ENCODE peak calls at places on chromosomes 2 and 18, in eight cellular contexts. One of them, this sample, is unnamed.
A peak's percentile ranks its signal among the peaks of the same experiment; 100 is the strongest.

GRCh38 chr2:33810046-33810835 is 211.1 kb upstream of the FAM98A start:
- DNase-seq in SK-N-SH: no peak
- DNase-seq in sigmoid colon: no peak
- DNase-seq in endothelial cell of umbilical vein: no peak
- DNase-seq in H1: peak; percentile 13
- DNase-seq in GM23338: no peak
- DNase-seq in breast epithelium: no peak
- DNase-seq in HL-60: no peak
- DNase-seq in this sample: no peak

GRCh38 chr2:111007757-111008688 is 112.7 kb upstream of the BCL2L11 start:
- DNase-seq in SK-N-SH: no peak
- DNase-seq in sigmoid colon: no peak
- DNase-seq in endothelial cell of umbilical vein: no peak
- DNase-seq in H1: no peak
- DNase-seq in GM23338: no peak
- DNase-seq in breast epithelium: no peak
- DNase-seq in HL-60: no peak
- DNase-seq in this sample: no peak

GRCh38 chr2:47221956-47222355 is 66.8 kb upstream of the STPG4 start:
- DNase-seq in SK-N-SH: no peak
- DNase-seq in sigmoid colon: no peak
- DNase-seq in endothelial cell of umbilical vein: peak; percentile 65
- DNase-seq in H1: no peak
- DNase-seq in GM23338: no peak
- DNase-seq in breast epithelium: peak; percentile 29
- DNase-seq in HL-60: no peak
- DNase-seq in this sample: no peak

GRCh38 chr2:27024188-27024587 is 8.6 kb upstream of the TMEM214 start:
- DNase-seq in SK-N-SH: peak; percentile 53
- DNase-seq in sigmoid colon: no peak
- DNase-seq in endothelial cell of umbilical vein: no peak
- DNase-seq in H1: peak; percentile 47
- DNase-seq in GM23338: peak; percentile 90
- DNase-seq in breast epithelium: no peak
- DNase-seq in HL-60: no peak
- DNase-seq in this sample: no peak

GRCh38 chr2:218166791-218167190 is at the start of gene CXCR1:
- DNase-seq in SK-N-SH: no peak
- DNase-seq in sigmoid colon: no peak
- DNase-seq in endothelial cell of umbilical vein: no peak
- DNase-seq in H1: no peak
- DNase-seq in GM23338: no peak
- DNase-seq in breast epithelium: no peak
- DNase-seq in HL-60: no peak
- DNase-seq in this sample: no peak

GRCh38 chr2:238939074-238939473 is 91.2 kb downstream of the TWIST2 start:
- DNase-seq in SK-N-SH: no peak
- DNase-seq in sigmoid colon: peak; percentile 85
- DNase-seq in endothelial cell of umbilical vein: no peak
- DNase-seq in H1: no peak
- DNase-seq in GM23338: no peak
- DNase-seq in breast epithelium: peak; percentile 16
- DNase-seq in HL-60: no peak
- DNase-seq in this sample: no peak

GRCh38 chr2:96860065-96861029 is 2.5 kb upstream of the ANKRD39 start:
- DNase-seq in SK-N-SH: peak; percentile 21
- DNase-seq in sigmoid colon: peak; percentile 75
- DNase-seq in endothelial cell of umbilical vein: no peak
- DNase-seq in H1: no peak
- DNase-seq in GM23338: no peak
- DNase-seq in breast epithelium: no peak
- DNase-seq in HL-60: no peak
- DNase-seq in this sample: no peak

GRCh38 chr2:27427863-27428212 is 593 bp upstream of the NRBP1 start:
- DNase-seq in SK-N-SH: no peak
- DNase-seq in sigmoid colon: no peak
- DNase-seq in endothelial cell of umbilical vein: no peak
- DNase-seq in H1: no peak
- DNase-seq in GM23338: no peak
- DNase-seq in breast epithelium: no peak
- DNase-seq in HL-60: no peak
- DNase-seq in this sample: no peak

GRCh38 chr2:239225456-239225855 is 175.4 kb downstream of the HDAC4 start:
- DNase-seq in SK-N-SH: no peak
- DNase-seq in sigmoid colon: peak; percentile 73
- DNase-seq in endothelial cell of umbilical vein: no peak
- DNase-seq in H1: no peak
- DNase-seq in GM23338: no peak
- DNase-seq in breast epithelium: no peak
- DNase-seq in HL-60: no peak
- DNase-seq in this sample: no peak

GRCh38 chr2:240624950-240625621 is at the start of gene GPR35:
- DNase-seq in SK-N-SH: no peak
- DNase-seq in sigmoid colon: peak; percentile 66
- DNase-seq in endothelial cell of umbilical vein: no peak
- DNase-seq in H1: no peak
- DNase-seq in GM23338: no peak
- DNase-seq in breast epithelium: no peak
- DNase-seq in HL-60: peak; percentile 97
- DNase-seq in this sample: no peak

GRCh38 chr2:70896765-70897202 is 38.9 kb upstream of the ATP6V1B1 start:
- DNase-seq in SK-N-SH: no peak
- DNase-seq in sigmoid colon: no peak
- DNase-seq in endothelial cell of umbilical vein: no peak
- DNase-seq in H1: no peak
- DNase-seq in GM23338: peak; percentile 66
- DNase-seq in breast epithelium: no peak
- DNase-seq in HL-60: no peak
- DNase-seq in this sample: no peak

GRCh38 chr18:36711813-36712444 is 116.9 kb downstream of the TPGS2 start:
- DNase-seq in SK-N-SH: no peak
- DNase-seq in sigmoid colon: no peak
- DNase-seq in endothelial cell of umbilical vein: no peak
- DNase-seq in H1: no peak
- DNase-seq in GM23338: no peak
- DNase-seq in breast epithelium: no peak
- DNase-seq in HL-60: no peak
- DNase-seq in this sample: peak; percentile 2

GRCh38 chr2:177573120-177573519 is 180.5 kb downstream of the AGPS start:
- DNase-seq in SK-N-SH: no peak
- DNase-seq in sigmoid colon: no peak
- DNase-seq in endothelial cell of umbilical vein: no peak
- DNase-seq in H1: no peak
- DNase-seq in GM23338: no peak
- DNase-seq in breast epithelium: no peak
- DNase-seq in HL-60: no peak
- DNase-seq in this sample: no peak

GRCh38 chr18:63253428-63254372 is 65.9 kb downstream of the BCL2 start:
- DNase-seq in SK-N-SH: no peak
- DNase-seq in sigmoid colon: no peak
- DNase-seq in endothelial cell of umbilical vein: no peak
- DNase-seq in H1: no peak
- DNase-seq in GM23338: no peak
- DNase-seq in breast epithelium: no peak
- DNase-seq in HL-60: peak; percentile 44
- DNase-seq in this sample: no peak

GRCh38 chr18:57269756-57270534 is 82.4 kb upstream of the ST8SIA3 start:
- DNase-seq in SK-N-SH: no peak
- DNase-seq in sigmoid colon: no peak
- DNase-seq in endothelial cell of umbilical vein: no peak
- DNase-seq in H1: no peak
- DNase-seq in GM23338: no peak
- DNase-seq in breast epithelium: no peak
- DNase-seq in HL-60: no peak
- DNase-seq in this sample: no peak

GRCh38 chr2:64001382-64002101 is 17.7 kb downstream of the VPS54 start:
- DNase-seq in SK-N-SH: no peak
- DNase-seq in sigmoid colon: no peak
- DNase-seq in endothelial cell of umbilical vein: no peak
- DNase-seq in H1: no peak
- DNase-seq in GM23338: no peak
- DNase-seq in breast epithelium: no peak
- DNase-seq in HL-60: no peak
- DNase-seq in this sample: no peak

GRCh38 chr2:204180671-204181070 is 244.1 kb downstream of the ICOS start:
- DNase-seq in SK-N-SH: peak; percentile 19
- DNase-seq in sigmoid colon: no peak
- DNase-seq in endothelial cell of umbilical vein: no peak
- DNase-seq in H1: no peak
- DNase-seq in GM23338: no peak
- DNase-seq in breast epithelium: peak; percentile 18
- DNase-seq in HL-60: no peak
- DNase-seq in this sample: no peak

GRCh38 chr2:54871457-54872103 is 148.1 kb downstream of the EML6 start:
- DNase-seq in SK-N-SH: no peak
- DNase-seq in sigmoid colon: no peak
- DNase-seq in endothelial cell of umbilical vein: no peak
- DNase-seq in H1: no peak
- DNase-seq in GM23338: no peak
- DNase-seq in breast epithelium: no peak
- DNase-seq in HL-60: no peak
- DNase-seq in this sample: no peak

GRCh38 chr2:241730679-241731293 is 3.6 kb upstream of the D2HGDH start:
- DNase-seq in SK-N-SH: no peak
- DNase-seq in sigmoid colon: no peak
- DNase-seq in endothelial cell of umbilical vein: peak; percentile 45
- DNase-seq in H1: no peak
- DNase-seq in GM23338: no peak
- DNase-seq in breast epithelium: no peak
- DNase-seq in HL-60: peak; percentile 26
- DNase-seq in this sample: no peak

GRCh38 chr2:120369250-120369649 is 23.3 kb downstream of the INHBB start:
- DNase-seq in SK-N-SH: no peak
- DNase-seq in sigmoid colon: no peak
- DNase-seq in endothelial cell of umbilical vein: no peak
- DNase-seq in H1: no peak
- DNase-seq in GM23338: no peak
- DNase-seq in breast epithelium: no peak
- DNase-seq in HL-60: no peak
- DNase-seq in this sample: no peak

GRCh38 chr2:176115883-176116813 is at the start of gene HOXD10:
- DNase-seq in SK-N-SH: peak; percentile 90
- DNase-seq in sigmoid colon: peak; percentile 67
- DNase-seq in endothelial cell of umbilical vein: peak; percentile 78
- DNase-seq in H1: no peak
- DNase-seq in GM23338: peak; percentile 92
- DNase-seq in breast epithelium: no peak
- DNase-seq in HL-60: no peak
- DNase-seq in this sample: no peak

GRCh38 chr2:176112375-176113302 is 3.9 kb upstream of the HOXD10 start:
- DNase-seq in SK-N-SH: no peak
- DNase-seq in sigmoid colon: no peak
- DNase-seq in endothelial cell of umbilical vein: no peak
- DNase-seq in H1: no peak
- DNase-seq in GM23338: no peak
- DNase-seq in breast epithelium: no peak
- DNase-seq in HL-60: no peak
- DNase-seq in this sample: no peak

GRCh38 chr2:176111891-176112374 is 4.6 kb upstream of the HOXD10 start:
- DNase-seq in SK-N-SH: no peak
- DNase-seq in sigmoid colon: no peak
- DNase-seq in endothelial cell of umbilical vein: no peak
- DNase-seq in H1: no peak
- DNase-seq in GM23338: no peak
- DNase-seq in breast epithelium: no peak
- DNase-seq in HL-60: no peak
- DNase-seq in this sample: no peak

GRCh38 chr2:176114930-176115625 is 1.5 kb upstream of the HOXD10 start:
- DNase-seq in SK-N-SH: no peak
- DNase-seq in sigmoid colon: no peak
- DNase-seq in endothelial cell of umbilical vein: no peak
- DNase-seq in H1: no peak
- DNase-seq in GM23338: no peak
- DNase-seq in breast epithelium: no peak
- DNase-seq in HL-60: no peak
- DNase-seq in this sample: no peak

GRCh38 chr2:176114120-176114929 is 2.3 kb upstream of the HOXD10 start:
- DNase-seq in SK-N-SH: no peak
- DNase-seq in sigmoid colon: no peak
- DNase-seq in endothelial cell of umbilical vein: no peak
- DNase-seq in H1: no peak
- DNase-seq in GM23338: no peak
- DNase-seq in breast epithelium: no peak
- DNase-seq in HL-60: no peak
- DNase-seq in this sample: no peak
- TF ChIP-seq POLR2AphosphoS5 in SK-N-SH: no peak
- TF ChIP-seq POLR2AphosphoS5 in sigmoid colon: no peak
- TF ChIP-seq POLR2AphosphoS5 in endothelial cell of umbilical vein: no peak
- TF ChIP-seq POLR2AphosphoS5 in H1: no peak
- TF ChIP-seq POLR2AphosphoS5 in GM23338: no peak
- TF ChIP-seq POLR2AphosphoS5 in breast epithelium: no peak
- TF ChIP-seq POLR2AphosphoS5 in HL-60: no peak
- TF ChIP-seq POLR2AphosphoS5 in this sample: no peak

GRCh38 chr18:22200611-22201225 is 31.3 kb downstream of the GATA6 start:
- DNase-seq in SK-N-SH: no peak
- DNase-seq in sigmoid colon: no peak
- DNase-seq in endothelial cell of umbilical vein: no peak
- DNase-seq in H1: no peak
- DNase-seq in GM23338: peak; percentile 44
- DNase-seq in breast epithelium: no peak
- DNase-seq in HL-60: no peak
- DNase-seq in this sample: no peak
- TF ChIP-seq POLR2AphosphoS5 in SK-N-SH: no peak
- TF ChIP-seq POLR2AphosphoS5 in sigmoid colon: no peak
- TF ChIP-seq POLR2AphosphoS5 in endothelial cell of umbilical vein: no peak
- TF ChIP-seq POLR2AphosphoS5 in H1: no peak
- TF ChIP-seq POLR2AphosphoS5 in GM23338: no peak
- TF ChIP-seq POLR2AphosphoS5 in breast epithelium: no peak
- TF ChIP-seq POLR2AphosphoS5 in HL-60: no peak
- TF ChIP-seq POLR2AphosphoS5 in this sample: no peak

DNA sequence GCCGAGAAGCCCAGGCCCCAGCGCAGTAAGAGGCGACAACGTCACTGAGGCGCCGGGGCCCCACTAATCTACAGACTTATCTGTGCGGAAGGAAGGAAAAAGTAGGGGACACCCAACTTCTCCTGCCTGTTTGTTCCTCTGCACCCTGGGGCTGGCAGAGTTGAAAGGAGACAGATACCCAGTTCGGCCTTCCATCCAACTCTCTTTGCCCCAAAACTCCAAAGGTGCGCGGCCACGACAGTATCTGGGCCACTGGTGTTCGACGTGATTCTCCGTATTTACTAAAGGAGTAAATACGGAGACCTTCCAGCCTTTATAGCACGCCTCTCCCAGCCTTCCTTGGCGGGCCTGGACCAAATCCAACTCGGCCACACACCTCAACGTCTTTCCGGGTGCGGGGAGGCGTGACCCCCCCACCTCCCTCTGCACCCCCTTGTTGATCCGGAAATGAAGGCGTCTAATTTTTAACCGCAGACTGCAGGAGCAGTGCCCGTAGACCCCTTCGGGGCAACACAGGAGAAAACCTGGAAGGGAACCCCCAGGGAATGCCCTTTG is 1.6 kb downstream of the SMAD7 start:
- DNase-seq in SK-N-SH: no peak
- DNase-seq in sigmoid colon: peak; percentile 73
- DNase-seq in endothelial cell of umbilical vein: peak; percentile 21
- DNase-seq in H1: no peak
- DNase-seq in GM23338: no peak
- DNase-seq in breast epithelium: no peak
- DNase-seq in HL-60: no peak
- DNase-seq in this sample: no peak
- TF ChIP-seq POLR2AphosphoS5 in SK-N-SH: no peak
- TF ChIP-seq POLR2AphosphoS5 in sigmoid colon: peak; percentile 7
- TF ChIP-seq POLR2AphosphoS5 in endothelial cell of umbilical vein: no peak
- TF ChIP-seq POLR2AphosphoS5 in H1: no peak
- TF ChIP-seq POLR2AphosphoS5 in GM23338: no peak
- TF ChIP-seq POLR2AphosphoS5 in breast epithelium: no peak
- TF ChIP-seq POLR2AphosphoS5 in HL-60: peak; percentile 19
- TF ChIP-seq POLR2AphosphoS5 in this sample: no peak

GRCh38 chr2:42135381-42136312 is 33.5 kb upstream of the EML4 start:
- DNase-seq in SK-N-SH: no peak
- DNase-seq in sigmoid colon: no peak
- DNase-seq in endothelial cell of umbilical vein: no peak
- DNase-seq in H1: no peak
- DNase-seq in GM23338: no peak
- DNase-seq in breast epithelium: no peak
- DNase-seq in HL-60: no peak
- DNase-seq in this sample: no peak
- TF ChIP-seq POLR2AphosphoS5 in SK-N-SH: no peak
- TF ChIP-seq POLR2AphosphoS5 in sigmoid colon: no peak
- TF ChIP-seq POLR2AphosphoS5 in endothelial cell of umbilical vein: no peak
- TF ChIP-seq POLR2AphosphoS5 in H1: no peak
- TF ChIP-seq POLR2AphosphoS5 in GM23338: no peak
- TF ChIP-seq POLR2AphosphoS5 in breast epithelium: no peak
- TF ChIP-seq POLR2AphosphoS5 in HL-60: no peak
- TF ChIP-seq POLR2AphosphoS5 in this sample: no peak

This sample was measured in Panc1.